ENCODE peak calls at places on chromosomes 16 and 17, in seven cellular contexts. One of them, this sample, is unnamed.

GRCh38 chr17:81931557-81932332 is 4.2 kb upstream of the MAFG start:
- DNase-seq in testis: no peak
- DNase-seq in fibroblast of pulmonary artery: no peak
- DNase-seq in astrocyte of the spinal cord: no peak
- DNase-seq in CD8-positive, alpha-beta memory T cell: no peak
- DNase-seq in right lobe of liver: peak; percentile 48
- DNase-seq in NT2/D1: no peak
- DNase-seq in this sample: no peak

GRCh38 chr17:7479389-7480192 is at the start of gene ZBTB4:
- DNase-seq in testis: peak; percentile 60
- DNase-seq in fibroblast of pulmonary artery: no peak
- DNase-seq in astrocyte of the spinal cord: peak; percentile 35
- DNase-seq in CD8-positive, alpha-beta memory T cell: peak; percentile 81
- DNase-seq in right lobe of liver: no peak
- DNase-seq in NT2/D1: no peak
- DNase-seq in this sample: peak; percentile 55

GRCh38 chr17:76139801-76140660 is 1.0 kb downstream of the FOXJ1 start:
- DNase-seq in testis: peak; percentile 74
- DNase-seq in fibroblast of pulmonary artery: no peak
- DNase-seq in astrocyte of the spinal cord: no peak
- DNase-seq in CD8-positive, alpha-beta memory T cell: peak; percentile 71
- DNase-seq in right lobe of liver: no peak
- DNase-seq in NT2/D1: no peak
- DNase-seq in this sample: no peak

GRCh38 chr16:88287219-88287618 is 95.5 kb upstream of the ZNF469 start:
- DNase-seq in testis: peak; percentile 48
- DNase-seq in fibroblast of pulmonary artery: peak; percentile 60
- DNase-seq in astrocyte of the spinal cord: no peak
- DNase-seq in CD8-positive, alpha-beta memory T cell: no peak
- DNase-seq in right lobe of liver: no peak
- DNase-seq in NT2/D1: peak; percentile 16
- DNase-seq in this sample: peak; percentile 70

GRCh38 chr16:23528635-23529016 is 18.3 kb upstream of the GGA2 start:
- DNase-seq in testis: no peak
- DNase-seq in fibroblast of pulmonary artery: no peak
- DNase-seq in astrocyte of the spinal cord: no peak
- DNase-seq in CD8-positive, alpha-beta memory T cell: no peak
- DNase-seq in right lobe of liver: no peak
- DNase-seq in NT2/D1: no peak
- DNase-seq in this sample: no peak

GRCh38 chr17:30344283-30345088 is 10.6 kb upstream of the TMIGD1 start:
- DNase-seq in testis: peak; percentile 81
- DNase-seq in fibroblast of pulmonary artery: peak; percentile 97
- DNase-seq in astrocyte of the spinal cord: peak; percentile 29
- DNase-seq in CD8-positive, alpha-beta memory T cell: no peak
- DNase-seq in right lobe of liver: peak; percentile 85
- DNase-seq in NT2/D1: no peak
- DNase-seq in this sample: peak; percentile 83

GRCh38 chr16:53967172-53967571 is 263.2 kb downstream of the FTO start:
- DNase-seq in testis: no peak
- DNase-seq in fibroblast of pulmonary artery: no peak
- DNase-seq in astrocyte of the spinal cord: no peak
- DNase-seq in CD8-positive, alpha-beta memory T cell: no peak
- DNase-seq in right lobe of liver: no peak
- DNase-seq in NT2/D1: no peak
- DNase-seq in this sample: no peak

GRCh38 chr17:15659236-15659635 is 24.9 kb downstream of the TRIM16 start:
- DNase-seq in testis: no peak
- DNase-seq in fibroblast of pulmonary artery: no peak
- DNase-seq in astrocyte of the spinal cord: no peak
- DNase-seq in CD8-positive, alpha-beta memory T cell: no peak
- DNase-seq in right lobe of liver: no peak
- DNase-seq in NT2/D1: no peak
- DNase-seq in this sample: no peak

GRCh38 chr17:61387011-61387410 is 12.6 kb upstream of the TBX2 start:
- DNase-seq in testis: no peak
- DNase-seq in fibroblast of pulmonary artery: no peak
- DNase-seq in astrocyte of the spinal cord: no peak
- DNase-seq in CD8-positive, alpha-beta memory T cell: peak; percentile 22
- DNase-seq in right lobe of liver: no peak
- DNase-seq in NT2/D1: no peak
- DNase-seq in this sample: no peak

GRCh38 chr16:83887088-83887487 is 11.8 kb upstream of the MLYCD start:
- DNase-seq in testis: peak; percentile 52
- DNase-seq in fibroblast of pulmonary artery: peak; percentile 17
- DNase-seq in astrocyte of the spinal cord: no peak
- DNase-seq in CD8-positive, alpha-beta memory T cell: no peak
- DNase-seq in right lobe of liver: no peak
- DNase-seq in NT2/D1: no peak
- DNase-seq in this sample: no peak

GRCh38 chr16:27315333-27316037 is 1.7 kb downstream of the IL4R start:
- DNase-seq in testis: no peak
- DNase-seq in fibroblast of pulmonary artery: peak; percentile 95
- DNase-seq in astrocyte of the spinal cord: peak; percentile 34
- DNase-seq in CD8-positive, alpha-beta memory T cell: peak; percentile 70
- DNase-seq in right lobe of liver: peak; percentile 83
- DNase-seq in NT2/D1: no peak
- DNase-seq in this sample: peak; percentile 90

GRCh38 chr16:57689772-57690558 is 4.6 kb upstream of the DRC7 start:
- DNase-seq in testis: no peak
- DNase-seq in fibroblast of pulmonary artery: no peak
- DNase-seq in astrocyte of the spinal cord: no peak
- DNase-seq in CD8-positive, alpha-beta memory T cell: peak; percentile 64
- DNase-seq in right lobe of liver: no peak
- DNase-seq in NT2/D1: no peak
- DNase-seq in this sample: no peak

DNA sequence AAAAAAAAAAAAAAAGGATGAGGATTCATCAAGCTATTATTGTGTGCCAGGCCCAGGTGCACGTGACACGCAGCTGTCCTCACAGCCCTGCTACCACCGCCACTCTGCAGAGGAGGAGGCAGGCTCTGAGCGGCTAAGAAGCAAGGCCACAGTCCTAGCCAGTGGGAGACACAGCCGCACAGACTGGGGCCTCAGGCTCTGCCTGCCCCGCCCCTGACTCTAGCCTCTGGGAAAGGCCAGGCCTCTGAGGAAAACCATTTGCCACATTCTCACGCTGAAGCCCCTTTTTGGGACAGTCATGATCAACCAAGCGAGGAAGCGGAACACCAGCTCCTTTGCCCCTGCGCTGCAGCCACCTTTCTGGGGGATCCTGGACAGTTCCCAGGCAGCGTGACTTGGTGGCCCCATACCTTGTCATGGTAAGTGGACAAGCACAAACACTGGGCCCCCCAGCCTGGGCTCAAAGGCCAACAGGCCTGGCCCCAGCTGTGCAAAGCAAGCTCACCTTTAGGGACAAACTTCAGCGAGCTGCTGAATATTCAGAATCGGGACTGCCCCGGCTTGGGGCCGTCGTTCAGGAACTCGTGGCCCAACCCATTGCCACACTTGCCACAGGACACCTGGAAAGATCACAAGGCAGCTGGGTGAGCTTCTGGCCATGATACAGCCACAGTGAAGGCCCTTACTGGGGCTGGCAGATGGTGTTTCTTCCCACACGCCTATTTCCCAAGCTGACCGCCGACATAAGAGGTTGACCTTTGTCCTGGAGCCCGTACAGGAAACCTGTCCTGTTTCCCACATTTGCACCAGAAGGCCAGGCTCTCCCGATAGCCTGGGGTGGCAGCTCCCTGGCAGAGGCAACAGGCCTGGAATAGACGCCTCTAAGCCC is 2.5 kb downstream of the MSRB1 start:
- DNase-seq in testis: no peak
- DNase-seq in fibroblast of pulmonary artery: no peak
- DNase-seq in astrocyte of the spinal cord: no peak
- DNase-seq in CD8-positive, alpha-beta memory T cell: no peak
- DNase-seq in right lobe of liver: peak; percentile 87
- DNase-seq in NT2/D1: no peak
- DNase-seq in this sample: no peak
- H3K4me3 ChIP-seq in testis: no peak overlapping the region
- H3K4me3 ChIP-seq in fibroblast of pulmonary artery: no peak overlapping the region
- H3K4me3 ChIP-seq in astrocyte of the spinal cord: no peak overlapping the region
- H3K4me3 ChIP-seq in CD8-positive, alpha-beta memory T cell: no peak overlapping the region
- H3K4me3 ChIP-seq in right lobe of liver: peak overlapping the region; percentile 83
- H3K4me3 ChIP-seq in NT2/D1: no peak overlapping the region
- H3K4me3 ChIP-seq in this sample: no peak overlapping the region

GRCh38 chr16:67959520-67959919 is 8.9 kb downstream of the SLC12A4 start:
- DNase-seq in testis: peak; percentile 70
- DNase-seq in fibroblast of pulmonary artery: peak; percentile 53
- DNase-seq in astrocyte of the spinal cord: no peak
- DNase-seq in CD8-positive, alpha-beta memory T cell: no peak
- DNase-seq in right lobe of liver: no peak
- DNase-seq in NT2/D1: no peak
- DNase-seq in this sample: peak; percentile 74
- H3K4me3 ChIP-seq in testis: no peak overlapping the region
- H3K4me3 ChIP-seq in fibroblast of pulmonary artery: no peak overlapping the region
- H3K4me3 ChIP-seq in astrocyte of the spinal cord: no peak overlapping the region
- H3K4me3 ChIP-seq in CD8-positive, alpha-beta memory T cell: no peak overlapping the region
- H3K4me3 ChIP-seq in right lobe of liver: no peak overlapping the region
- H3K4me3 ChIP-seq in NT2/D1: no peak overlapping the region
- H3K4me3 ChIP-seq in this sample: no peak overlapping the region

GRCh38 chr17:47957591-47958490 is at the start of gene PRR15L:
- DNase-seq in testis: no peak
- DNase-seq in fibroblast of pulmonary artery: no peak
- DNase-seq in astrocyte of the spinal cord: no peak
- DNase-seq in CD8-positive, alpha-beta memory T cell: peak; percentile 35
- DNase-seq in right lobe of liver: no peak
- DNase-seq in NT2/D1: no peak
- DNase-seq in this sample: no peak
- H3K4me3 ChIP-seq in testis: no peak within 1 kb of the TSS
- H3K4me3 ChIP-seq in fibroblast of pulmonary artery: no peak within 1 kb of the TSS
- H3K4me3 ChIP-seq in astrocyte of the spinal cord: no peak within 1 kb of the TSS
- H3K4me3 ChIP-seq in CD8-positive, alpha-beta memory T cell: no peak within 1 kb of the TSS
- H3K4me3 ChIP-seq in right lobe of liver: no peak within 1 kb of the TSS
- H3K4me3 ChIP-seq in NT2/D1: no peak within 1 kb of the TSS
- H3K4me3 ChIP-seq in this sample: no peak within 1 kb of the TSS

GRCh38 chr17:40341808-40342574 is 22.5 kb downstream of the GJD3 start:
- DNase-seq in testis: peak; percentile 84
- DNase-seq in fibroblast of pulmonary artery: peak; percentile 71
- DNase-seq in astrocyte of the spinal cord: peak; percentile 70
- DNase-seq in CD8-positive, alpha-beta memory T cell: peak; percentile 59
- DNase-seq in right lobe of liver: peak; percentile 93
- DNase-seq in NT2/D1: no peak
- DNase-seq in this sample: peak; percentile 60

GRCh38 chr17:40342575-40343058 is 21.9 kb downstream of the GJD3 start:
- DNase-seq in testis: no peak
- DNase-seq in fibroblast of pulmonary artery: no peak
- DNase-seq in astrocyte of the spinal cord: no peak
- DNase-seq in CD8-positive, alpha-beta memory T cell: no peak
- DNase-seq in right lobe of liver: no peak
- DNase-seq in NT2/D1: no peak
- DNase-seq in this sample: no peak

GRCh38 chr17:40345161-40346034 is 19.1 kb downstream of the GJD3 start:
- DNase-seq in testis: peak; percentile 66
- DNase-seq in fibroblast of pulmonary artery: peak; percentile 70
- DNase-seq in astrocyte of the spinal cord: peak; percentile 68
- DNase-seq in CD8-positive, alpha-beta memory T cell: peak; percentile 70
- DNase-seq in right lobe of liver: peak; percentile 92
- DNase-seq in NT2/D1: peak; percentile 54
- DNase-seq in this sample: peak; percentile 53

GRCh38 chr17:40344321-40345160 is 20.0 kb downstream of the GJD3 start:
- DNase-seq in testis: no peak
- DNase-seq in fibroblast of pulmonary artery: no peak
- DNase-seq in astrocyte of the spinal cord: no peak
- DNase-seq in CD8-positive, alpha-beta memory T cell: no peak
- DNase-seq in right lobe of liver: no peak
- DNase-seq in NT2/D1: no peak
- DNase-seq in this sample: no peak

DNA sequence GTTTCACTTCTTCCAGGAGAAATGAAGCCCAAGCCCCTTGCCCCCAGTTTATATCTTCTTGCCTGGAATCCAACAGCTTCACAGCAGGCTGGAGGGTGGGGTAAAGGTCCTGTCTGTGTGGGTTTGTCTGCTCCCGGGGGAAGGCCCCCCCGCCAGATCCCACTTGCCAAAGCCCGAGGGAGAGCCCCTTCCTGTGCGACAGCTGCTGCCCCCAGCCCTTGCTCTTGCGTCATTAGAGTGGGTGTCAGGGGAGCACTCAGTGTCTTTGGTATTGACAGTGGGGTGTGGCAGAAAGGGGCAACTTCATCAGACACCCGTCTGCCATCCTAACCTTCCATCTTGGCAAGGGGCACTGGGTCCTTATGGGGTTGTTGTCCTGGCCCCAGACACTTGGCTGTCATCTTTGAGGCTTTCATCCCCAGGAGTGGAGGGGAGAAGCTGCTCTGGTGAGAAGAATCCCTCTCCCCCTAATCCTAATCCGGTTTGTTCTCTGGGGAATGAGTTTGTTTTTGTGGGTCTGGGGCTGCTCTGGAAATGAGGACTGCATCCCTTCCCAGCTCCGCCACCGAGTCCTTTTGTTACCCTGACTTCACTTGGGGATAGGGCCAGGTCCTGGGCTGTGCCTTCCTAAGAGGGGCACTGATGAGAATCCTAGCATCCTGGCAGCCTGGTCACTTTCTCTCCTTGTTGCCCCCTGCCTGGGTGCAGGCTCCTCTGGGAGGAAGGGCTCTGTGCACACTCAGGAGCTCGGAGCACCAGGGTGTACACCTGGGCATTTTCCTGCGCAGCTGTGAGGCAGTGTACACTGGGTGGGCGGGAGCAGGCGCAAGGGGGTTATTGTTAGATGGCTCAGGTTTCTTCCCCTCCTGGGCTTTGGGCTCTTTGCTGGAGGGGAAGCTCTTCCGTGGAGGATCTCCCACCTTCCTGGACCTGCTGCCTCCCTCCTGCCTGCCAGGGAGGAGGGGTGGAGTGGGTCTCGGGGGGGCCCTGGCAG is 21.1 kb downstream of the GJD3 start:
- DNase-seq in testis: no peak
- DNase-seq in fibroblast of pulmonary artery: no peak
- DNase-seq in astrocyte of the spinal cord: no peak
- DNase-seq in CD8-positive, alpha-beta memory T cell: no peak
- DNase-seq in right lobe of liver: no peak
- DNase-seq in NT2/D1: no peak
- DNase-seq in this sample: no peak
- H3K4me3 ChIP-seq in testis: peak overlapping the region; percentile 83
- H3K4me3 ChIP-seq in fibroblast of pulmonary artery: peak overlapping the region; percentile 84
- H3K4me3 ChIP-seq in astrocyte of the spinal cord: peak overlapping the region; percentile 78
- H3K4me3 ChIP-seq in CD8-positive, alpha-beta memory T cell: no peak overlapping the region
- H3K4me3 ChIP-seq in right lobe of liver: peak overlapping the region; percentile 92
- H3K4me3 ChIP-seq in NT2/D1: peak overlapping the region; percentile 44
- H3K4me3 ChIP-seq in this sample: peak overlapping the region; percentile 73

DNA sequence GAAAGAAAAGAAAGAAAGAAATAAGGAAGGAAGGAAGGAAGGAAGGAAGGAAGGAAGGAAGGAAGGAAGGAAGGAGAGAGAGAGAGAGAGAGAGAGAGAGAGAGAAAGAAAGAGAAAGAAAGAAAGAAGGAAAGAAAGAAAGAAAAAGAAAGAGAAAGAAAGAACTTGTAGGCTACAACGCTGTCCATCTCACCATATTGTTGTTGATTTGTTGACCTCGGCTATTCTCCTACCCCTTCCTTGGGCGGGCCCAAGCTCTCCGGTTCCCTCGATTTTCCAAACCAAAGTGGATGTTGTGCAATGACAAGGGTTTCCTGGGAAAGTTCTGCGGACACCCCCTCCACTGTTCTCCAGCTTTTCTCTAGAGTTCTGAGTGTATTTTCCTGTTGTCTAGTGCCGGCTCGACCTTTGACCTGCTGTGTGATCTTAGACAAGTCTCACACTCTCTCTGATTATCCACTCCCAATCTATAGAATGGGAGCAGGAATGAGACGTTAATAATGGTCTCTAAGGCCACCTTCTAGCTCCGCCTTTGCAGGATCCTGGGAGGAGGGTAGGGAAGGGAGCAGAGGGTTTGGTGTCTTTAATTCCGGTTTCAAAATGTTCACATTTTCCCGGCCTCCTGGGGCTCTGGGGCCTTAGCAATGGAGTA is 1.6 kb downstream of the IRX6 start:
- DNase-seq in testis: no peak
- DNase-seq in fibroblast of pulmonary artery: no peak
- DNase-seq in astrocyte of the spinal cord: no peak
- DNase-seq in CD8-positive, alpha-beta memory T cell: no peak
- DNase-seq in right lobe of liver: no peak
- DNase-seq in NT2/D1: no peak
- DNase-seq in this sample: no peak
- H3K4me3 ChIP-seq in testis: no peak overlapping the region
- H3K4me3 ChIP-seq in fibroblast of pulmonary artery: no peak overlapping the region
- H3K4me3 ChIP-seq in astrocyte of the spinal cord: no peak overlapping the region
- H3K4me3 ChIP-seq in CD8-positive, alpha-beta memory T cell: no peak overlapping the region
- H3K4me3 ChIP-seq in right lobe of liver: no peak overlapping the region
- H3K4me3 ChIP-seq in NT2/D1: peak overlapping the region; percentile 73
- H3K4me3 ChIP-seq in this sample: no peak overlapping the region